ENCODE peak calls at places on chromosomes 13 and 19, in six cellular contexts. D is neural progenitor cell, O is upper lobe of right lung, Z is endodermal cell, V is heart right ventricle, K is heart left ventricle. G is an unnamed sample. For H3K27me3, the result is how much of the 10 kb centered on the place peaks cover.

GRCh38 chr19:56199686-56200085 is 2.1 kb upstream of the ZSCAN5B start:
- DNase-seq in D (no peak), O (no peak), Z (no peak), V (no peak), K (no peak), G (no peak)

GRCh38 chr19:3224346-3225325 is at the start of gene CELF5:
- DNase-seq in D (peak), O (peak), Z (peak), V (peak), K (peak), G (peak)

GRCh38 chr19:3411636-3412035 is 45.3 kb downstream of the NFIC start:
- DNase-seq in D (no peak), O (no peak), Z (no peak), V (no peak), K (no peak), G (peak)

GRCh38 chr19:10295305-10295846 is 5.6 kb downstream of the ICAM5 start:
- DNase-seq in D (peak), O (peak), Z (peak), V (peak), K (no peak), G (peak)

GRCh38 chr13:36430247-36431203 is 1.8 kb upstream of the CCNA1 start:
- DNase-seq in D (peak), O (no peak), Z (peak), V (peak), K (peak), G (peak)

GRCh38 chr19:40147338-40147692 is 43.9 kb upstream of the MAP3K10 start:
- DNase-seq in D (no peak), O (no peak), Z (no peak), V (no peak), K (no peak), G (no peak)

GRCh38 chr19:15869109-15869555 is 28.7 kb downstream of the CYP4F2 start:
- DNase-seq in D (no peak), O (no peak), Z (peak), V (no peak), K (no peak), G (peak)

GRCh38 chr13:101149735-101150380 is 266.4 kb downstream of the NALCN start:
- DNase-seq in D (peak), O (no peak), Z (peak), V (no peak), K (no peak), G (peak)

GRCh38 chr13:20616059-20616797 is 49.3 kb downstream of the IFT88 start:
- DNase-seq in D (no peak), O (no peak), Z (no peak), V (no peak), K (no peak), G (no peak)

GRCh38 chr19:30376826-30377425 is 4.7 kb downstream of the ZNF536 start:
- DNase-seq in D (no peak), O (no peak), Z (no peak), V (no peak), K (no peak), G (no peak)

GRCh38 chr13:41007359-41008118 is 11.6 kb downstream of the ELF1 start:
- DNase-seq in D (peak), O (no peak), Z (no peak), V (no peak), K (no peak), G (no peak)

GRCh38 chr19:33100894-33101644 is 20.1 kb downstream of the GPATCH1 start:
- DNase-seq in D (no peak), O (no peak), Z (no peak), V (no peak), K (no peak), G (no peak)

GRCh38 chr13:81986308-81986707 is 1645.4 kb upstream of the SPRY2 start:
- DNase-seq in D (no peak), O (no peak), Z (peak), V (no peak), K (no peak), G (no peak)

GRCh38 chr19:5143471-5144411 is 174.8 kb downstream of the KDM4B start:
- DNase-seq in D (no peak), O (no peak), Z (no peak), V (peak), K (peak), G (peak)

GRCh38 chr13:33134213-33134612 is 118.0 kb downstream of the KL start:
- DNase-seq in D (no peak), O (no peak), Z (no peak), V (no peak), K (no peak), G (no peak)

GRCh38 chr19:57664269-57665127 is 4.2 kb upstream of the ZSCAN4 start:
- DNase-seq in D (peak), O (peak), Z (peak), V (peak), K (peak), G (peak)

GRCh38 chr19:43624933-43625332 is 5.5 kb upstream of the ZNF428 start:
- DNase-seq in D (peak), O (peak), Z (peak), V (peak), K (no peak), G (peak)

GRCh38 chr13:59261928-59262488 is 901.7 kb downstream of the DIAPH3 start:
- DNase-seq in D (peak), O (no peak), Z (peak), V (no peak), K (no peak), G (peak)

GRCh38 chr13:106186366-106187030 is 349.0 kb downstream of the EFNB2 start:
- DNase-seq in D (no peak), O (no peak), Z (no peak), V (no peak), K (no peak), G (no peak)

GRCh38 chr13:36880961-36881360 is 39.1 kb downstream of the SMAD9 start:
- DNase-seq in D (no peak), O (no peak), Z (no peak), V (no peak), K (no peak), G (no peak)

GRCh38 chr19:2027361-2027760 is 11.8 kb upstream of the BTBD2 start:
- DNase-seq in D (no peak), O (no peak), Z (no peak), V (no peak), K (no peak), G (no peak)

GRCh38 chr19:46150606-46151005 is 2.6 kb downstream of the IGFL2 start:
- DNase-seq in D (no peak), O (no peak), Z (no peak), V (no peak), K (no peak), G (no peak)

GRCh38 chr13:73146705-73147104 is 87.9 kb downstream of the KLF5 start:
- DNase-seq in D (no peak), O (no peak), Z (no peak), V (no peak), K (no peak), G (no peak)

GRCh38 chr19:32373614-32374295 is 28.3 kb downstream of the ZNF507 start:
- DNase-seq in D (no peak), O (no peak), Z (no peak), V (no peak), K (peak), G (no peak)

GRCh38 chr19:2193807-2194206 is 30.1 kb downstream of the DOT1L start:
- DNase-seq in D (no peak), O (no peak), Z (no peak), V (no peak), K (no peak), G (no peak)

GRCh38 chr13:36559388-36559787 is 114.4 kb upstream of the SERTM1 start:
- DNase-seq in D (no peak), O (no peak), Z (no peak), V (no peak), K (no peak), G (no peak)

GRCh38 chr13:43629691-43630480 is 156.9 kb downstream of the ENOX1 start:
- DNase-seq in D (peak), O (no peak), Z (no peak), V (no peak), K (no peak), G (no peak)

GRCh38 chr13:109101550-109102144 is 472.2 kb downstream of the MYO16 start:
- DNase-seq in D (no peak), O (no peak), Z (no peak), V (no peak), K (no peak), G (no peak)

GRCh38 chr19:8611890-8612806 is 1.6 kb upstream of the ADAMTS10 start:
- DNase-seq in D (no peak), O (no peak), Z (peak), V (peak), K (peak), G (peak)

GRCh38 chr13:51747438-51748434 is 56.2 kb downstream of the DHRS12 start:
- DNase-seq in D (peak), O (no peak), Z (peak), V (no peak), K (no peak), G (no peak)

GRCh38 chr13:44497801-44498200 is 78.3 kb downstream of the TSC22D1 start:
- DNase-seq in D (no peak), O (no peak), Z (no peak), V (no peak), K (no peak), G (no peak)

GRCh38 chr19:28351761-28352160 is 861.2 kb downstream of the UQCRFS1 start:
- DNase-seq in D (no peak), O (no peak), Z (no peak), V (no peak), K (no peak), G (no peak)

GRCh38 chr13:74424455-74424854 is 290.3 kb upstream of the KLF12 start:
- DNase-seq in D (no peak), O (no peak), Z (no peak), V (no peak), K (no peak), G (no peak)

DNA sequence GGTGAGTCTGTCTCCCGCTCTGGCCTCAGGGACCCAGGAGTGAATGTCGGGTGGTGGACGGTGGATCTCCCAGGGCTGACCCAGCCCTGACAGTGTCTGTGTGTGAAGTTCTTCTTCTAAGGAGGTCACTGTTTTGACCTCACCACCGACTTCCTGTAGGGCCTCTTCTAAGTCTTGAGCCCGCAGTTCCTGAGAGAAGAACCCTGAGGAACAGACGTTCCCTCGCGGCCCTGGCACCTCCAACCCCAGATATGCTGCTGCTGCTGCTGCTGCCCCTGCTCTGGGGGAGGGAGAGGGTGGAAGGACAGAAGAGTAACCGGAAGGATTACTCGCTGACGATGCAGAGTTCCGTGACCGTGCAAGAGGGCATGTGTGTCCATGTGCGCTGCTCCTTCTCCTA is at the start of gene SIGLEC7:
- DNase-seq in D (no peak), O (no peak), Z (peak), V (peak), K (peak), G (no peak)
- H3K27me3 ChIP-seq in D (under half), O (under half), Z (under half), V (under half), K (under half), G (under half)

GRCh38 chr19:44753619-44753931 is 5.1 kb downstream of the BCL3 start:
- DNase-seq in D (no peak), O (no peak), Z (no peak), V (no peak), K (no peak), G (no peak)

GRCh38 chr19:44755219-44755618 is 6.7 kb downstream of the BCL3 start:
- DNase-seq in D (no peak), O (no peak), Z (no peak), V (no peak), K (no peak), G (peak)

GRCh38 chr19:44756089-44756562 is 7.6 kb downstream of the BCL3 start:
- DNase-seq in D (no peak), O (no peak), Z (no peak), V (no peak), K (no peak), G (peak)

GRCh38 chr19:44753932-44754742 is 5.6 kb downstream of the BCL3 start:
- DNase-seq in D (peak), O (peak), Z (peak), V (peak), K (peak), G (peak)

DNA sequence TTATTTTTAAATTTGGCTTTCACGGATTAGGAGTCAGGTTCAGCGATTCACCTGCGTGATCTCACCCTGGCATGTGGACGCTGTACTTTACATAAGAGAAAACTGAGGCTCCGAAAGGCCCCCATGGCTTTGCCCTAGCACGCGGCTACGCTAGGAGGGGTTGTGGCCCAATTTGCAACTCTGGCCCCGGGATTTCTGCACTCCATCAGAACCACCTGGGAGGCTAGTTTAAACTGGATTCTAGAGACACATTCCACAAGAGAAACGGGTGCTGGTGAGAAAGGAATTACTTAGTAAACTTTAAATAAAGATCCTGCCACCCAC is 6.2 kb downstream of the BCL3 start:
- DNase-seq in D (no peak), O (no peak), Z (no peak), V (no peak), K (no peak), G (peak)
- H3K4me3 ChIP-seq in D (peak), O (peak), Z (peak), V (peak), K (peak), G (peak)

GRCh38 chr13:110981379-110981778 is 66.5 kb upstream of the ANKRD10 start:
- DNase-seq in D (no peak), O (no peak), Z (no peak), V (no peak), K (no peak), G (no peak)

GRCh38 chr13:110973007-110973700 is 58.3 kb upstream of the ANKRD10 start:
- DNase-seq in D (no peak), O (no peak), Z (no peak), V (no peak), K (no peak), G (no peak)

GRCh38 chr13:110980921-110981320 is 66.1 kb upstream of the ANKRD10 start:
- DNase-seq in D (no peak), O (no peak), Z (no peak), V (no peak), K (no peak), G (no peak)

GRCh38 chr13:110976785-110977184 is 61.9 kb upstream of the ANKRD10 start:
- DNase-seq in D (no peak), O (no peak), Z (no peak), V (no peak), K (no peak), G (no peak)

GRCh38 chr13:110978390-110978789 is 63.5 kb upstream of the ANKRD10 start:
- DNase-seq in D (no peak), O (no peak), Z (no peak), V (no peak), K (no peak), G (no peak)
- H3K27me3 ChIP-seq in D (under half), O (under half), Z (under half), V (under half), K (under half), G (under half)

GRCh38 chr19:947707-948533 is 22.1 kb downstream of the ARID3A start:
- DNase-seq in D (no peak), O (peak), Z (no peak), V (peak), K (peak), G (no peak)
- H3K4me3 ChIP-seq in D (no peak), O (no peak), Z (no peak), V (no peak), K (no peak), G (no peak)

GRCh38 chr19:49441210-49441959 is at the start of gene SLC17A7:
- DNase-seq in D (peak), O (no peak), Z (peak), V (peak), K (peak), G (peak)

GRCh38 chr19:49440439-49441209 is 703 bp downstream of the SLC17A7 start:
- DNase-seq in D (no peak), O (no peak), Z (no peak), V (no peak), K (no peak), G (no peak)

GRCh38 chr19:49438261-49438660 is 3.1 kb downstream of the SLC17A7 start:
- DNase-seq in D (no peak), O (no peak), Z (no peak), V (no peak), K (no peak), G (no peak)

GRCh38 chr19:49441960-49442350 is 628 bp upstream of the SLC17A7 start:
- DNase-seq in D (no peak), O (no peak), Z (no peak), V (no peak), K (no peak), G (no peak)

DNA sequence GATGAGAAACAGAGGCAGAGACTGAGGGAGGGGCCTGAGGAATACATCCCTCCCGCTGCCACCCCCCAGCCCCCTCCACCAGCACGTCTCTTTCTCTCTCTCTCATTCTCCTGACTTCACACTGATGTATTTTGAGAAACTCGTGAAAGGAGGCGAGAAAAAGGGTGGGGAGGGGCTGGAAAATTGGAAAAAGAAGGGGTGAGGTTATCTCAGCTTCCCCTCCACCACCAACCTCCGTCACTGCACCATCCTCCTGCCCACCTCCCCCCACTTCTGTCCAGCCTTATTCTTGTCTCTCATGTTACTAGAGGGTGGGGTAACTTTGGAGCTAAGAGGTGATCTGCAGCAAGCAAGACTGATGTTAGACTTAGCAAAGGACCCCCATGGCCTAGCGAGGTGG is 1.5 kb downstream of the SLC17A7 start:
- DNase-seq in D (no peak), O (no peak), Z (no peak), V (no peak), K (no peak), G (no peak)
- H3K27me3 ChIP-seq in D (half or more), O (half or more), Z (half or more), V (half or more), K (half or more), G (half or more)

DNA sequence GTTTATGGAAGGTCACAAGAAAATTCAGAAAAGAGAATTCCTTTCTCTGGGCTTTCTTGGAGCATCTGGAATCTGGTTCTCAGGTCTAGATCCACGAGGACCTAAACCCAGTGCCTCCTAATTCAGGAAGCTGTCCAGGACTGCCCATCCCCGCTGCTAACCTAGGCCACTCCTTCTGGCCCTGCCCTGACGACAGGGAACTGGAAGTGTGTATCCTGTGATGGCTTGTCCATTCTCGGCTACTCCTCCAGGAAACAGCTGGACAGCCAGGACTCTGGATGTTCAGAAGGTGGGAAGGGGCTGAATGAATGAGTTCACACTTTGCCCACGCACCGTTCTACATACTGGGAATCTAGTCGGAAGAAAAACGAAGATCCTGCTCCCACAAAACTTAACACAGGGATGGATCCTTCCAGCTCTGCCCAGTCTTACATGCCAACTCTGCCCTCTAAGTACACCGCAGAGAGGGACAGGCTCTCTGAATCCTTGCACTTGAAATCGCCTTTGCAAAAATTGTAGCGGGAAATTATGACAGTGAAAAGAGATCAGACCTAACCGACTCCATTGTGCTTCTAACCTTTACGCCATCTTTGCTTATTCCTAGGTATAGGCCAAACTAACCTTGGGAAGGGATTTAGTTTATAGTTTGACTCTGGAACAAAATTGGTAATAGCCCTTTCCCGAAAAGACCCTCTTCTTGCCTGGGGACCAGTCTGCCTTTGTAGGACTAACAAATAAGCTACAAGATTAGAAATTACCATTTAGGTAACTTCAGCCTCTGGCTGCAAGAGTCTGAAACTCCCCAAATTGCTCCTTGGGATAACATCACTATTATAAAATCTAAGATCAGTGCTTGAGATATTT is 1.8 kb downstream of the LSM4 start:
- DNase-seq in D (no peak), O (no peak), Z (no peak), V (no peak), K (peak), G (no peak)
- H3K4me3 ChIP-seq in D (peak), O (no peak), Z (peak), V (no peak), K (no peak), G (no peak)

DNA sequence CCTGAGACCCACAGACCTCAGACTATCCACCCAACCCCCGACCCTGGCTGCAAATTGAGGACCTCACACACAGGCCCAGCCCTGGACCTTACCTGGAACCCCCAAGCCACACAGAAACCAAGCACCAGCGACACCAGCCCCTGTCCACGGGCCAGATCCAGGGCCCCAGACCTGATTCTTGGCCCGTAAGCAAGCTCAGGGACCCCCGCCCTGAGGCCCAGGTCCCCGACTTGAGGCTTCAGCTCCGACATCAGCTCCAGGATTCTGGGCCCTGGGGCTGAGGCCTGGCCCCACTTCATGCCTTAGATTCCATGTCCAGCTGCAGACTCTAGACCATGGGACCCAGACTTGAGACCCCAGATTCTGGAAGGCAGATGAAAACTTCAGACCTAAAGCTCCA is 6.3 kb downstream of the TTYH1 start:
- DNase-seq in D (no peak), O (no peak), Z (no peak), V (no peak), K (no peak), G (no peak)
- H3K27me3 ChIP-seq in D (under half), O (half or more), Z (under half), V (half or more), K (under half), G (under half)

GRCh38 chr13:29923554-29924481 is 73.4 kb upstream of the UBL3 start:
- DNase-seq in D (peak), O (peak), Z (peak), V (peak), K (peak), G (peak)
- H3K4me3 ChIP-seq in D (no peak), O (no peak), Z (no peak), V (no peak), K (no peak), G (no peak)

GRCh38 chr13:111640476-111640875 is 320.0 kb downstream of the TEX29 start:
- DNase-seq in D (no peak), O (no peak), Z (peak), V (no peak), K (no peak), G (no peak)
- H3K27me3 ChIP-seq in D (under half), O (under half), Z (under half), V (under half), K (under half), G (under half)

G was measured in H7.